ENCODE peak calls at places on chromosome 10, in eight cellular contexts. Y is adrenal gland, Q is ovary, C is spleen, J is gastrocnemius medialis, V is IMR-90, X is K562, N is heart left ventricle. T is an unnamed sample.
A peak's percentile ranks its signal among the peaks of the same experiment; 100 is the strongest.

GRCh38 chr10:80769700-80770160 is 232.0 kb downstream of the SH2D4B start:
- DNase-seq in Q (no peak), Y (no peak), J (no peak), N (no peak), C (no peak), X (no peak), V (no peak), T (no peak)

GRCh38 chr10:34018129-34018528 is 683.7 kb upstream of the NRP1 start:
- DNase-seq in X (no peak), C (no peak), Y (no peak), Q (no peak), J (no peak), N (no peak), V (peak; percentile 26), T (no peak)

GRCh38 chr10:126650164-126650563 is 20.3 kb downstream of the C10orf90 start:
- DNase-seq in X (no peak), J (no peak), C (no peak), N (no peak), Q (no peak), Y (no peak), V (no peak), T (no peak)

GRCh38 chr10:15745748-15746147 is 26.0 kb upstream of the ITGA8 start:
- DNase-seq in V (peak; percentile 1), Q (no peak), Y (peak; percentile 21), X (no peak), C (no peak), J (no peak), N (peak; percentile 73), T (no peak)

GRCh38 chr10:116044722-116045374 is 228.2 kb downstream of the GFRA1 start:
- DNase-seq in V (no peak), Q (no peak), X (no peak), C (no peak), Y (peak; percentile 24), N (peak; percentile 76), J (peak; percentile 63), T (no peak)

GRCh38 chr10:121527690-121528089 is 70.6 kb downstream of the FGFR2 start:
- DNase-seq in Q (no peak), Y (no peak), J (no peak), N (no peak), C (no peak), X (no peak), V (peak; percentile 1), T (peak; percentile 46)

GRCh38 chr10:126872768-126873167 is 32.5 kb upstream of the DOCK1 start:
- DNase-seq in N (no peak), Q (no peak), C (no peak), X (no peak), Y (no peak), V (no peak), J (no peak), T (no peak)

GRCh38 chr10:21693418-21693817 is 159.4 kb downstream of the MLLT10 start:
- DNase-seq in X (no peak), Q (no peak), N (no peak), C (no peak), V (no peak), J (no peak), Y (no peak), T (no peak)

GRCh38 chr10:86648706-86649426 is 5.5 kb upstream of the OPN4 start:
- DNase-seq in Y (peak; percentile 82), V (peak; percentile 68), C (peak; percentile 62), X (no peak), Q (no peak), N (peak; percentile 77), J (no peak), T (peak; percentile 52)

GRCh38 chr10:44933117-44933450 is 21.9 kb downstream of the TMEM72 start:
- DNase-seq in N (no peak), X (no peak), C (no peak), Q (no peak), J (no peak), V (no peak), Y (no peak), T (no peak)

GRCh38 chr10:133006806-133007205 is 64.4 kb upstream of the CFAP46 start:
- DNase-seq in Q (no peak), J (no peak), N (no peak), X (no peak), C (no peak), V (no peak), Y (no peak), T (no peak)

GRCh38 chr10:43194266-43194665 is 56.0 kb downstream of the CSGALNACT2 start:
- DNase-seq in X (no peak), C (no peak), Y (no peak), Q (no peak), N (no peak), V (no peak), J (no peak), T (no peak)

GRCh38 chr10:21811245-21811585 is 192.3 kb downstream of the DNAJC1 start:
- DNase-seq in J (no peak), X (peak; percentile 35), C (no peak), V (peak; percentile 9), Q (no peak), N (no peak), Y (no peak), T (no peak)

DNA sequence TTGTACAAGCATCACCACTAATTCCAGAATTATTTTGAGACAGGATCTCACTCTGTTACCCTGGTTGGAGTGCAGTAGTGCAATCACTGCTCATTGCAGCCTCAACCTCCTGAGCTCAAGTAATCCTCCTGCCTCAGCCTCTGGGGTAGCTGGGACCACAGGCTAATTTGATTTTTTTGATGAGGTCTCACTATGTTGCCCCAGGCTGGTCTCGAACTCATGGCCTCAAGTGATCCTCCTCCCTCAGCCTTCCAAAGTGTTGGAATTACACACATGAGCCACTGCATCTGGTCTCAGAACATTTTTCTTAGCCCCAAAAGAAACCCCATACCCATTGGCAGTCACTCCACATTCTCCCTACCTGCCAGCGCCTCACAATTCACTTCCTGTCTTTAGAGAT is 3.5 kb upstream of the WBP1L start:
- DNase-seq in J (no peak), V (no peak), Y (no peak), Q (no peak), X (no peak), C (no peak), N (no peak), T (no peak)
- H3K27ac ChIP-seq in J (no peak overlapping the region), V (no peak overlapping the region), Y (no peak overlapping the region), Q (no peak overlapping the region), X (no peak overlapping the region), C (no peak overlapping the region), N (no peak overlapping the region), T (no peak overlapping the region)

DNA sequence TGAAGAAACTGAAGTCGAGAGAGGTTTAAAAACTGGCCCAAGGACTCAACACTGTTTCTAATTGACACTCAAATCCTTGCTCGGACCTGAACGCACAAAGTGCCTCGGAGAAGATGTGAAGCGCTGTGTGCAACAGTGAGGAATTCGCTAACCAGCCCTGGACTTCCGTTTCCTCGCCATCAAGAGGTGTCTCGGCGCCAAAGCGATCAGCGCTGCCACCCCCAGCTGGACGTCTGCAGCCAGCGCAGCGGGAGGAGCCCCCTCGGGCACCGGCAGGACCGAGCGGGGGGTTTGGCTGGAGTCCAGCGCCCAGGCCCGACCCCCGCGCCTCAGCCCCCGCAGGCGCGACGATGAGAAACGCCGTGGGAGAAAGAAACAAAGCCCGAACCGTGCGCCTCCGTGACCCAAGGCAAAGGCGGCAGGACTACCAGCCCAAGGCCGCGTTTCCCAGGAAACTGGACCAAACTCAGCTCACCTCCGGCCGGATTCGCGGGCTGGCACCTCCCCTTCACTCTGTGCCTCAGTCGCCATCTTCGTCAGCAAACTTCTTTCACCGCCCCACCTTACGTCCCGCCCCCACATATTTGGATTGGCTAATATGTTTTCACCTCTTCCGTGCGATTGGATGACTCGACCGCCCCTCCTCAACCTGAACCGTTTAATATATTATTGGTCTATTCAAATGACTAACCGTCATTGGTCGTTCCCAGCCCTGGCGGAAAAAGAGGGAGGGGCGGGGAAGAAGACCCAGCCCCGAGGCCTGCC is at the start of gene ARHGAP19:
- DNase-seq in C (peak; percentile 95), X (peak; percentile 93), V (peak; percentile 99), N (peak; percentile 98), J (peak; percentile 97), Y (peak; percentile 99), Q (peak; percentile 92), T (peak; percentile 95)
- TF ChIP-seq CTCF in C (peak; percentile 31), X (no peak), V (peak; percentile 35), N (peak; percentile 6), J (no peak), Y (peak; percentile 8), Q (no peak), T (no peak)

DNA sequence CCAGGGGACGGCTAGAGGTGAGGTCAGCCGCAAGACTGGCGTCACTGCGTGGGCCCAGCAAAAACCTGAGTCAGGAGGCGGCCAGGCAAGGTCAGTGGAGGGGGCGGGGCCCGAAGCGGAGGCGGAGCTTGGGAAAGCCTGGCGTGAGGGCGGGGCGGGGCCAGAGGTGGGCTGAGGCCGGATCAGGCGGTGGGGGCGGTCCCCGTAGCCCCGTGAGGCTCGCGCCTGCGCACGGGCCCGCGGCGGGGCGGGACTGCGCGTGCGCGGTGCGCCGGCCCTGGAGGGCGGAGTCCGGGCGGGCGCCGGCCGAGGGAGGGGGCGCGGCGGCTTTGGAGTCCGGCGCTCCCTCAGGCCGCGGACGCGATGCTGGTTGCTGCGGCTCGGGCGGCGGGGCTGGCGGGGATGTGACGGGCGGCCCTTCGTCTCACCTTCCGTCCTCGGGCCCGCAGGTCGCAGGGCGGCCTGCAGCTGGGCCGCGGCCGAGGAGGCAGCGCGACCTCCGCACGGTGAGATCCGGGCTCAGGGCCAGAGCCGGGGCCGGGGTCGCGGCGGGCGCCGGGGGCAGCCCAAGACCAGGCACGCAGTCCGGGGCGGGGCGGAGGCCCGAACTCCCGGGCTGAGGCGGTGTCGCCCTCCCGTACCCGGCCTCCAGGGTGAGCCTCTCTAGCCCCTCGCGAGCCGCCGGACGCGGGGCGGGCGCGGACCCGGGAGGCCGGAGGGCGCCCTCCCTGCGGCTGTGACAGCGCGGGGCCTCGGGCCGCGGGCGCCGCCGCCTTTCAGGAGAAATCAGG is at the start of gene CCSER2:
- DNase-seq in N (peak; percentile 99), V (peak; percentile 97), C (peak; percentile 99), J (peak; percentile 95), Q (peak; percentile 100), Y (peak; percentile 98), X (peak; percentile 100), T (peak; percentile 99)
- TF ChIP-seq POLR2A in N (peak; percentile 56), V (peak; percentile 95), C (peak; percentile 46), J (peak; percentile 93), Q (peak; percentile 70), Y (peak; percentile 93), X (no peak), T (peak; percentile 35)

GRCh38 chr10:6721964-6722615 is 142.0 kb upstream of the PRKCQ start:
- DNase-seq in V (peak; percentile 99), C (no peak), Y (no peak), N (no peak), J (no peak), Q (no peak), X (no peak), T (no peak)

GRCh38 chr10:6726924-6727323 is 146.8 kb upstream of the PRKCQ start:
- DNase-seq in J (no peak), N (no peak), C (no peak), Y (no peak), X (no peak), V (no peak), Q (no peak), T (no peak)

GRCh38 chr10:6721480-6721879 is 141.4 kb upstream of the PRKCQ start:
- DNase-seq in Q (no peak), Y (peak; percentile 23), N (peak; percentile 52), C (no peak), X (no peak), V (peak; percentile 99), J (no peak), T (no peak)

DNA sequence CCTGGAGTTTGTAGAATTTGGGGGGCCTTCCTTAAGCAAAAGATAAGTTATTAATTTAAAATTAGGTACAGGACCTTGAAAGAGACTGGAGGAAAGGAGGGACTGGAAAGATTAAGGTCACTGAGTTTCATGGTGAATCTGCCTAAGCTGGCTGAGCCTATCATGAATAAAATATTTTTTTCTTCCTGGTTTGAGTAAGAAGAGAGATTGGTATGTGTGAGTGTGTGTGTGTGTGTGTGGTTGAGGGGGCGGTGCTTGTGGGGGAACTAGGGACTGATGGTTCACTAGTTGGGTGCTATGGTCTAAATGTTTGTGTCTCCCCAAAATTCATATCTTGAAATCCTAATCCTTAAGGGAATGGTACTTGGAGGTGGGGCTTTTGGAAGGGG is 142.5 kb upstream of the PRKCQ start:
- DNase-seq in V (peak; percentile 62), Q (no peak), Y (no peak), C (no peak), N (no peak), J (no peak), X (no peak), T (no peak)
- H3K27ac ChIP-seq in V (peak overlapping the region; percentile 94), Q (no peak overlapping the region), Y (no peak overlapping the region), C (no peak overlapping the region), N (no peak overlapping the region), J (no peak overlapping the region), X (no peak overlapping the region), T (no peak overlapping the region)